ENCODE peak calls at places on chromosomes 3 and 15, in six cellular contexts. One of them, this sample, is unnamed. For H3K9me2, the result is how much of the 10 kb centered on the place peaks cover.

GRCh38 chr15:90143176-90143655 is 40.9 kb upstream of the IDH2 start:
- DNase-seq in hepatocyte: peak
- DNase-seq in SK-N-SH: peak
- DNase-seq in GM23338: peak
- DNase-seq in PC-3: peak
- DNase-seq in PC-9: peak
- DNase-seq in this sample: peak

GRCh38 chr3:139119331-139120025 is 74.8 kb upstream of the PRR23C start:
- DNase-seq in hepatocyte: no peak
- DNase-seq in GM23338: no peak
- DNase-seq in PC-3: no peak
- DNase-seq in PC-9: no peak
- DNase-seq in SK-N-SH: no peak
- DNase-seq in this sample: no peak

GRCh38 chr15:39585871-39586301 is 5.0 kb downstream of the THBS1 start:
- DNase-seq in GM23338: no peak
- DNase-seq in SK-N-SH: no peak
- DNase-seq in PC-3: no peak
- DNase-seq in PC-9: no peak
- DNase-seq in hepatocyte: no peak
- DNase-seq in this sample: no peak

GRCh38 chr3:183085634-183086390 is 13.5 kb downstream of the MCCC1 start:
- DNase-seq in SK-N-SH: peak
- DNase-seq in hepatocyte: peak
- DNase-seq in PC-9: no peak
- DNase-seq in PC-3: peak
- DNase-seq in GM23338: peak
- DNase-seq in this sample: peak

GRCh38 chr3:184154909-184155643 is at the start of gene DVL3:
- DNase-seq in SK-N-SH: peak
- DNase-seq in PC-9: no peak
- DNase-seq in GM23338: peak
- DNase-seq in PC-3: peak
- DNase-seq in hepatocyte: peak
- DNase-seq in this sample: peak

GRCh38 chr3:53153267-53153823 is 7.7 kb upstream of the PRKCD start:
- DNase-seq in PC-9: no peak
- DNase-seq in hepatocyte: no peak
- DNase-seq in GM23338: no peak
- DNase-seq in SK-N-SH: no peak
- DNase-seq in PC-3: no peak
- DNase-seq in this sample: no peak

GRCh38 chr3:158731938-158732855 is at the start of gene RARRES1:
- DNase-seq in PC-3: no peak
- DNase-seq in GM23338: peak
- DNase-seq in SK-N-SH: peak
- DNase-seq in PC-9: peak
- DNase-seq in hepatocyte: peak
- DNase-seq in this sample: no peak

GRCh38 chr3:61387817-61388216 is 136.6 kb upstream of the FHIT start:
- DNase-seq in hepatocyte: no peak
- DNase-seq in GM23338: no peak
- DNase-seq in PC-3: no peak
- DNase-seq in SK-N-SH: no peak
- DNase-seq in PC-9: no peak
- DNase-seq in this sample: no peak

GRCh38 chr3:72887378-72887722 is 496 bp upstream of the GXYLT2 start:
- DNase-seq in hepatocyte: no peak
- DNase-seq in GM23338: no peak
- DNase-seq in SK-N-SH: no peak
- DNase-seq in PC-3: peak
- DNase-seq in PC-9: no peak
- DNase-seq in this sample: no peak

GRCh38 chr3:152172465-152172864 is 96.3 kb upstream of the MBNL1 start:
- DNase-seq in PC-3: no peak
- DNase-seq in hepatocyte: no peak
- DNase-seq in GM23338: no peak
- DNase-seq in PC-9: no peak
- DNase-seq in SK-N-SH: no peak
- DNase-seq in this sample: no peak

GRCh38 chr3:135514064-135514455 is 451.5 kb upstream of the PPP2R3A start:
- DNase-seq in GM23338: no peak
- DNase-seq in hepatocyte: no peak
- DNase-seq in PC-9: no peak
- DNase-seq in PC-3: no peak
- DNase-seq in SK-N-SH: no peak
- DNase-seq in this sample: no peak

GRCh38 chr3:159062734-159063410 is 261.0 kb downstream of the MFSD1 start:
- DNase-seq in SK-N-SH: no peak
- DNase-seq in PC-9: no peak
- DNase-seq in PC-3: no peak
- DNase-seq in hepatocyte: no peak
- DNase-seq in GM23338: no peak
- DNase-seq in this sample: no peak

DNA sequence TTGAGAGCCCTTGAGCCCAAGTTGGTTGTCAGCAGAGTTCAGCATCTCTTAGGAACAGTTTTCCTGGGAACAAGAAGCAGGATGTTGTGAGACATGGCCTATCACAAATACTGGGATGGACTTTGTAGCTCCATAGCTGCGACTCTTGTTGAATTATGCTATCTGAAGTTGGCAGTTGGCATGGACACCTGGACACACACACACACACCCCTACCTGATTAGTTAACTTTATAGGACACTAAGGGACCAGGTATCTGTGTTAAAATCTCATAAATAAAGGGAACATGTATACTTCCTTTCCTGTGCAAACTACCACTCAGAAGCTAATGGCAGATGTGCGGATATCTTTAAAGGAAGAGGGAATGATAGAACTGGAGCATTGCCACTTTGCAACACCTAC is 10.2 kb upstream of the CHRNA7 start:
- DNase-seq in PC-3: no peak
- DNase-seq in GM23338: no peak
- DNase-seq in hepatocyte: no peak
- DNase-seq in SK-N-SH: no peak
- DNase-seq in PC-9: no peak
- DNase-seq in this sample: no peak
- H3K9me2 ChIP-seq in PC-3: under half
- H3K9me2 ChIP-seq in GM23338: under half
- H3K9me2 ChIP-seq in hepatocyte: under half
- H3K9me2 ChIP-seq in SK-N-SH: under half
- H3K9me2 ChIP-seq in PC-9: under half
- H3K9me2 ChIP-seq in this sample: under half

GRCh38 chr3:78979083-78979482 is 788.7 kb downstream of the ROBO1 start:
- DNase-seq in PC-3: no peak
- DNase-seq in PC-9: no peak
- DNase-seq in GM23338: no peak
- DNase-seq in SK-N-SH: no peak
- DNase-seq in hepatocyte: no peak
- DNase-seq in this sample: no peak

GRCh38 chr3:78974181-78974770 is 793.5 kb downstream of the ROBO1 start:
- DNase-seq in SK-N-SH: no peak
- DNase-seq in PC-9: no peak
- DNase-seq in GM23338: no peak
- DNase-seq in PC-3: no peak
- DNase-seq in hepatocyte: no peak
- DNase-seq in this sample: no peak

GRCh38 chr3:78977073-78977472 is 790.7 kb downstream of the ROBO1 start:
- DNase-seq in SK-N-SH: no peak
- DNase-seq in PC-9: no peak
- DNase-seq in GM23338: no peak
- DNase-seq in PC-3: no peak
- DNase-seq in hepatocyte: no peak
- DNase-seq in this sample: no peak

GRCh38 chr3:78976200-78976599 is 791.6 kb downstream of the ROBO1 start:
- DNase-seq in hepatocyte: no peak
- DNase-seq in PC-3: no peak
- DNase-seq in GM23338: no peak
- DNase-seq in PC-9: no peak
- DNase-seq in SK-N-SH: no peak
- DNase-seq in this sample: no peak

GRCh38 chr3:78978037-78978436 is 789.8 kb downstream of the ROBO1 start:
- DNase-seq in hepatocyte: no peak
- DNase-seq in GM23338: peak
- DNase-seq in SK-N-SH: no peak
- DNase-seq in PC-9: no peak
- DNase-seq in PC-3: peak
- DNase-seq in this sample: no peak
- TF ChIP-seq CTCF in hepatocyte: no peak
- TF ChIP-seq CTCF in GM23338: peak
- TF ChIP-seq CTCF in SK-N-SH: peak
- TF ChIP-seq CTCF in PC-9: peak
- TF ChIP-seq CTCF in PC-3: peak
- TF ChIP-seq CTCF in this sample: peak

GRCh38 chr3:65793495-65794200 is 245.1 kb downstream of the MAGI1 start:
- DNase-seq in hepatocyte: peak
- DNase-seq in GM23338: no peak
- DNase-seq in PC-3: peak
- DNase-seq in SK-N-SH: no peak
- DNase-seq in PC-9: peak
- DNase-seq in this sample: no peak
- H3K4me2 ChIP-seq in hepatocyte: peak
- H3K4me2 ChIP-seq in GM23338: no peak
- H3K4me2 ChIP-seq in PC-3: peak
- H3K4me2 ChIP-seq in SK-N-SH: no peak
- H3K4me2 ChIP-seq in PC-9: peak
- H3K4me2 ChIP-seq in this sample: no peak

GRCh38 chr15:36903195-36903594 is 197.2 kb downstream of the MEIS2 start:
- DNase-seq in PC-9: no peak
- DNase-seq in PC-3: no peak
- DNase-seq in hepatocyte: no peak
- DNase-seq in SK-N-SH: no peak
- DNase-seq in GM23338: no peak
- DNase-seq in this sample: no peak
- H3K9me2 ChIP-seq in PC-9: under half
- H3K9me2 ChIP-seq in PC-3: under half
- H3K9me2 ChIP-seq in hepatocyte: under half
- H3K9me2 ChIP-seq in SK-N-SH: under half
- H3K9me2 ChIP-seq in GM23338: under half
- H3K9me2 ChIP-seq in this sample: under half

GRCh38 chr3:46442591-46443530 is 21.8 kb downstream of the LTF start:
- DNase-seq in PC-9: peak
- DNase-seq in hepatocyte: peak
- DNase-seq in GM23338: peak
- DNase-seq in PC-3: no peak
- DNase-seq in SK-N-SH: peak
- DNase-seq in this sample: no peak
- TF ChIP-seq CTCF in PC-9: peak
- TF ChIP-seq CTCF in hepatocyte: peak
- TF ChIP-seq CTCF in GM23338: peak
- TF ChIP-seq CTCF in PC-3: no peak
- TF ChIP-seq CTCF in SK-N-SH: peak
- TF ChIP-seq CTCF in this sample: no peak

GRCh38 chr3:123688241-123688747 is 103.4 kb upstream of the HACD2 start:
- DNase-seq in hepatocyte: no peak
- DNase-seq in SK-N-SH: no peak
- DNase-seq in GM23338: no peak
- DNase-seq in PC-9: peak
- DNase-seq in PC-3: peak
- DNase-seq in this sample: no peak
- H3K4me2 ChIP-seq in hepatocyte: no peak
- H3K4me2 ChIP-seq in SK-N-SH: peak
- H3K4me2 ChIP-seq in GM23338: no peak
- H3K4me2 ChIP-seq in PC-9: peak
- H3K4me2 ChIP-seq in PC-3: peak
- H3K4me2 ChIP-seq in this sample: no peak

DNA sequence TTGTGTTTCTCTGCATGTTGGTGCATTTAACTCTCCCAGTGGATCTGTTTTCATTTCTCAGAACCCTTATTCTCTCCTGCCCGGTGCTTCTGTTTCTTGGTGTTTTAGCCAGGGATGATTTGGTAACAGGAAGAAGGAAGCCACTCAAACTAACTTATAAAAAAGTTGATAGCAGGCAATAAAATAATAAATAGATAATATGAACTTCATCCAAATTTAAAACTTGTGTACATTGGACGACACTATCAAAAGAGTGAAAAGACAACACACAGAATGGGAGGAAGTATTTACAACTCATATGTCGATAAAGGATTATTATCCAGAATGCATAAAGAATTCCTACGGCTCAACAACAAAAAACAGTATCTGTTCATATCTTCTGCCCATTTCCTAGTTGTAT is 37.3 kb upstream of the CHRNA7 start:
- DNase-seq in SK-N-SH: no peak
- DNase-seq in PC-9: no peak
- DNase-seq in hepatocyte: no peak
- DNase-seq in GM23338: no peak
- DNase-seq in PC-3: no peak
- DNase-seq in this sample: no peak
- H3K9me2 ChIP-seq in SK-N-SH: under half
- H3K9me2 ChIP-seq in PC-9: under half
- H3K9me2 ChIP-seq in hepatocyte: under half
- H3K9me2 ChIP-seq in GM23338: under half
- H3K9me2 ChIP-seq in PC-3: under half
- H3K9me2 ChIP-seq in this sample: under half

This sample was measured in OCI-LY7.